ENCODE peak calls at places on chromosomes 3 and 15, in five cellular contexts. Z is omental fat pad, G is M059J, M is LoVo, H is breast epithelium. R is an unnamed sample.

GRCh38 chr15:69311319-69311721 is 12.6 kb downstream of the PAQR5 start:
- DNase-seq in M (no peak), H (no peak), Z (no peak), G (peak; percentile 63), R (no peak)

GRCh38 chr3:182149594-182149993 is 437.9 kb downstream of the SOX2 start:
- DNase-seq in G (no peak), H (no peak), M (no peak), Z (no peak), R (peak; percentile 13)

GRCh38 chr3:122273498-122273897 is 51.5 kb upstream of the CSTA start:
- DNase-seq in M (no peak), Z (no peak), H (no peak), G (no peak), R (no peak)

GRCh38 chr15:62060116-62060895 is at the start of gene VPS13C:
- DNase-seq in G (peak; percentile 91), Z (peak; percentile 57), H (peak; percentile 87), M (peak; percentile 98), R (peak; percentile 86)

GRCh38 chr3:169147246-169148008 is 516.1 kb downstream of the MECOM start:
- DNase-seq in H (no peak), Z (no peak), M (peak; percentile 64), G (peak; percentile 86), R (peak; percentile 72)

GRCh38 chr15:98123834-98124233 is 163.3 kb downstream of the ARRDC4 start:
- DNase-seq in Z (no peak), M (peak; percentile 11), G (peak; percentile 61), H (no peak), R (peak; percentile 70)

GRCh38 chr3:12920967-12921366 is 79.6 kb upstream of the RPL32 start:
- DNase-seq in H (no peak), Z (no peak), M (no peak), G (no peak), R (no peak)

GRCh38 chr15:69468241-69469121 is 15.9 kb downstream of the RPLP1 start:
- DNase-seq in M (no peak), H (peak; percentile 70), G (peak; percentile 89), Z (no peak), R (peak; percentile 97)

GRCh38 chr3:191944835-191945234 is 483.9 kb downstream of the PYDC2 start:
- DNase-seq in Z (no peak), H (no peak), M (no peak), G (no peak), R (no peak)

GRCh38 chr15:82858932-82859331 is 49.5 kb downstream of the WHAMM start:
- DNase-seq in G (no peak), M (no peak), Z (no peak), H (no peak), R (no peak)

GRCh38 chr15:62165029-62165792 is at the start of gene C2CD4B:
- DNase-seq in Z (no peak), G (peak; percentile 3), H (peak; percentile 62), M (no peak), R (peak; percentile 12)

GRCh38 chr3:158717576-158717975 is 14.7 kb downstream of the RARRES1 start:
- DNase-seq in G (no peak), H (no peak), M (no peak), Z (no peak), R (no peak)

GRCh38 chr15:47715856-47716445 is 1.4 kb upstream of the SEMA6D start:
- DNase-seq in Z (no peak), H (no peak), G (no peak), M (no peak), R (no peak)

GRCh38 chr3:49867871-49868321 is 1.8 kb downstream of the CAMKV start:
- DNase-seq in G (peak; percentile 41), Z (no peak), M (no peak), H (no peak), R (peak; percentile 28)

GRCh38 chr3:194104041-194104751 is 31.8 kb upstream of the HES1 start:
- DNase-seq in H (no peak), Z (no peak), G (peak; percentile 36), M (no peak), R (no peak)

GRCh38 chr15:48437178-48437577 is 105.9 kb downstream of the DUT start:
- DNase-seq in M (no peak), Z (no peak), G (peak; percentile 21), H (no peak), R (no peak)

GRCh38 chr3:139577899-139578298 is 38.4 kb upstream of the RBP1 start:
- DNase-seq in G (no peak), M (no peak), H (no peak), Z (no peak), R (no peak)

GRCh38 chr15:60994842-60995495 is 234.1 kb downstream of the RORA start:
- DNase-seq in Z (no peak), M (no peak), G (no peak), H (no peak), R (no peak)

GRCh38 chr3:150583028-150583427 is 20.1 kb upstream of the SELENOT start:
- DNase-seq in H (no peak), M (no peak), G (no peak), Z (no peak), R (no peak)

GRCh38 chr15:77715860-77716259 is 83.1 kb upstream of the LINGO1 start:
- DNase-seq in M (no peak), H (no peak), Z (no peak), G (no peak), R (no peak)

GRCh38 chr15:70605606-70606410 is 157.6 kb downstream of the UACA start:
- DNase-seq in H (no peak), G (peak; percentile 79), M (no peak), Z (no peak), R (no peak)

R was measured in mammary epithelial cell.